ENCODE peak calls at places on chromosomes 6 and 20, in seven cellular contexts. One of them, this sample, is unnamed.

GRCh38 chr6:63565058-63565726 is 7.1 kb upstream of the LOC128125822 start:
- DNase-seq in GM10248: no peak
- DNase-seq in AG04450: no peak
- DNase-seq in GM13977: no peak
- DNase-seq in stomach: no peak
- DNase-seq in epithelial cell of esophagus: peak
- DNase-seq in colonic mucosa: peak
- DNase-seq in this sample: no peak

GRCh38 chr20:23120936-23121765 is 35.0 kb upstream of the CD93 start:
- DNase-seq in colonic mucosa: no peak
- DNase-seq in GM10248: no peak
- DNase-seq in GM13977: no peak
- DNase-seq in AG04450: no peak
- DNase-seq in stomach: no peak
- DNase-seq in epithelial cell of esophagus: no peak
- DNase-seq in this sample: no peak

GRCh38 chr6:165082631-165083030 is 226.8 kb downstream of the C6orf118 start:
- DNase-seq in stomach: no peak
- DNase-seq in GM13977: no peak
- DNase-seq in AG04450: no peak
- DNase-seq in epithelial cell of esophagus: no peak
- DNase-seq in colonic mucosa: no peak
- DNase-seq in GM10248: no peak
- DNase-seq in this sample: no peak

GRCh38 chr6:46015119-46015968 is at the start of gene CLIC5:
- DNase-seq in GM10248: peak
- DNase-seq in GM13977: peak
- DNase-seq in stomach: peak
- DNase-seq in epithelial cell of esophagus: no peak
- DNase-seq in AG04450: no peak
- DNase-seq in colonic mucosa: peak
- DNase-seq in this sample: peak

GRCh38 chr6:16414205-16414604 is 175.8 kb downstream of the GMPR start:
- DNase-seq in epithelial cell of esophagus: no peak
- DNase-seq in AG04450: no peak
- DNase-seq in GM10248: peak
- DNase-seq in GM13977: no peak
- DNase-seq in colonic mucosa: no peak
- DNase-seq in stomach: no peak
- DNase-seq in this sample: peak

GRCh38 chr6:51467231-51467952 is 620.0 kb downstream of the PKHD1 start:
- DNase-seq in epithelial cell of esophagus: peak
- DNase-seq in AG04450: no peak
- DNase-seq in colonic mucosa: no peak
- DNase-seq in GM13977: no peak
- DNase-seq in stomach: no peak
- DNase-seq in GM10248: no peak
- DNase-seq in this sample: no peak

GRCh38 chr6:127199470-127199869 is 67.2 kb upstream of the RNF146 start:
- DNase-seq in colonic mucosa: no peak
- DNase-seq in GM13977: no peak
- DNase-seq in AG04450: no peak
- DNase-seq in epithelial cell of esophagus: no peak
- DNase-seq in GM10248: no peak
- DNase-seq in stomach: no peak
- DNase-seq in this sample: no peak

GRCh38 chr6:53203483-53203882 is 54.8 kb upstream of the GCM1 start:
- DNase-seq in AG04450: no peak
- DNase-seq in epithelial cell of esophagus: no peak
- DNase-seq in stomach: no peak
- DNase-seq in GM10248: no peak
- DNase-seq in colonic mucosa: no peak
- DNase-seq in GM13977: no peak
- DNase-seq in this sample: no peak

GRCh38 chr6:131764350-131764749 is 43.5 kb upstream of the ENPP1 start:
- DNase-seq in epithelial cell of esophagus: peak
- DNase-seq in AG04450: no peak
- DNase-seq in stomach: no peak
- DNase-seq in colonic mucosa: no peak
- DNase-seq in GM13977: no peak
- DNase-seq in GM10248: no peak
- DNase-seq in this sample: no peak

GRCh38 chr20:9903048-9903651 is 64.3 kb upstream of the PAK5 start:
- DNase-seq in AG04450: no peak
- DNase-seq in colonic mucosa: no peak
- DNase-seq in GM13977: no peak
- DNase-seq in stomach: no peak
- DNase-seq in GM10248: no peak
- DNase-seq in epithelial cell of esophagus: peak
- DNase-seq in this sample: peak

GRCh38 chr6:1391692-1392309 is 2.4 kb downstream of the FOXF2 start:
- DNase-seq in GM10248: no peak
- DNase-seq in GM13977: no peak
- DNase-seq in epithelial cell of esophagus: no peak
- DNase-seq in stomach: no peak
- DNase-seq in colonic mucosa: no peak
- DNase-seq in AG04450: no peak
- DNase-seq in this sample: no peak

GRCh38 chr6:130296854-130297253 is 69.0 kb upstream of the TMEM200A start:
- DNase-seq in colonic mucosa: no peak
- DNase-seq in AG04450: no peak
- DNase-seq in epithelial cell of esophagus: peak
- DNase-seq in stomach: no peak
- DNase-seq in GM13977: no peak
- DNase-seq in GM10248: no peak
- DNase-seq in this sample: no peak

GRCh38 chr20:20362774-20363435 is 5.0 kb upstream of the INSM1 start:
- DNase-seq in stomach: no peak
- DNase-seq in epithelial cell of esophagus: no peak
- DNase-seq in AG04450: no peak
- DNase-seq in colonic mucosa: no peak
- DNase-seq in GM13977: peak
- DNase-seq in GM10248: no peak
- DNase-seq in this sample: peak

GRCh38 chr6:4125933-4126864 is 9.2 kb downstream of the ECI2 start:
- DNase-seq in GM13977: no peak
- DNase-seq in AG04450: peak
- DNase-seq in stomach: no peak
- DNase-seq in colonic mucosa: no peak
- DNase-seq in GM10248: no peak
- DNase-seq in epithelial cell of esophagus: peak
- DNase-seq in this sample: peak

GRCh38 chr6:138570716-138571020 is 71.4 kb upstream of the NHSL1 start:
- DNase-seq in epithelial cell of esophagus: no peak
- DNase-seq in GM13977: no peak
- DNase-seq in AG04450: no peak
- DNase-seq in GM10248: no peak
- DNase-seq in stomach: no peak
- DNase-seq in colonic mucosa: no peak
- DNase-seq in this sample: no peak

GRCh38 chr20:52974155-52974554 is 2.0 kb downstream of the TSHZ2 start:
- DNase-seq in GM10248: no peak
- DNase-seq in GM13977: no peak
- DNase-seq in epithelial cell of esophagus: no peak
- DNase-seq in colonic mucosa: no peak
- DNase-seq in AG04450: no peak
- DNase-seq in stomach: no peak
- DNase-seq in this sample: peak

GRCh38 chr20:62211216-62211615 is 8.9 kb downstream of the HRH3 start:
- DNase-seq in stomach: no peak
- DNase-seq in colonic mucosa: no peak
- DNase-seq in AG04450: no peak
- DNase-seq in GM13977: no peak
- DNase-seq in epithelial cell of esophagus: no peak
- DNase-seq in GM10248: no peak
- DNase-seq in this sample: no peak

GRCh38 chr20:62209850-62210495 is 10.1 kb downstream of the HRH3 start:
- DNase-seq in colonic mucosa: no peak
- DNase-seq in GM13977: no peak
- DNase-seq in AG04450: no peak
- DNase-seq in stomach: no peak
- DNase-seq in epithelial cell of esophagus: no peak
- DNase-seq in GM10248: no peak
- DNase-seq in this sample: no peak

GRCh38 chr20:62208061-62208804 is 11.8 kb downstream of the HRH3 start:
- DNase-seq in AG04450: no peak
- DNase-seq in stomach: no peak
- DNase-seq in GM13977: no peak
- DNase-seq in epithelial cell of esophagus: no peak
- DNase-seq in GM10248: no peak
- DNase-seq in colonic mucosa: no peak
- DNase-seq in this sample: no peak

GRCh38 chr20:62210496-62210855 is 9.6 kb downstream of the HRH3 start:
- DNase-seq in colonic mucosa: no peak
- DNase-seq in stomach: no peak
- DNase-seq in epithelial cell of esophagus: no peak
- DNase-seq in AG04450: no peak
- DNase-seq in GM13977: no peak
- DNase-seq in GM10248: no peak
- DNase-seq in this sample: no peak

DNA sequence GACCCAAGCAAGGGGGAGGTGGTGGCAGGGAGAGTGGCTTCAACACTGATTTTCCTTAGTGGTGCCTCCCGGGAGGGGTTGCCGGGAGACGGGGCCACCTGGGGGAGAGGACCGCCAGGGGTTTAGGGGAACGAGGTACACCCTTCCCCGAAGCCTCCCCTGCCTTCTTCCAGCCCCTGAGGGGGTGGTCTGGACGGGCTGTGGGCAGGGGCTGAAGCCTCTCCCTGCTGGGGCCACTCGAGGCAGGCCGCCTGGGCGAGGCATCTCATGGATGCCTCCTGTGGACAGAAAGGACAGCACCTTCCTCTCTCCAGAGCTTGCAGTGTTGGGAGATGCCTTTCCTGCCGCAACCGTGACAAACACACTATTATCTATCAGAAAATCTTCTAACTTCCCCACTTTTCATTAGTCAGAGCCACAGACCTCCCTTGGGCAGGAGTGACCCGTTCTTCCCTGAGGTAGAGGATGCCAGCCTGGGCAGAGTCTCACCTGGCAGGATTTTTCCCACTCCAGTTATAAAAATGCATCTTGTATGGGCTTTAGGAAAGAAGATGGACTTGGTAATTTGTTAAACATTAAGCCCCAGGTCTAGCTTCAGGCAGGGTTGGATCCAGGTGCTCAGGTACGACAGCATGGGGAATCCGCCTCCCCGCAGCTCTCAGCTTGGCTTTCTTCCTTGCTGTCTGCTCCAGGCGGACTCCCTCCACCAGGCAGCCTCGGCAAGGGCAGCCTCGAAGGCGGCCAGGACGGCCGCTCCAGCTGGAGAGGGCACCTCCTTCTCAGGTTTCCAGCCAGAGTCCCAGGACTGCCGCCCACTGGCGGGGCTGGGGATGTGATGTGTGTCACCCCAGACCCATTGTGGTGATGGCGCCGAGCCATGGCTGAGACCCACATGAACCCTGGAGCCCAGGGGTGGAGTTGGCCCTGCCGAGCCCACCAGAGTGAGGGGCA is 11.0 kb downstream of the HRH3 start:
- DNase-seq in colonic mucosa: no peak
- DNase-seq in AG04450: no peak
- DNase-seq in GM10248: no peak
- DNase-seq in GM13977: no peak
- DNase-seq in stomach: peak
- DNase-seq in epithelial cell of esophagus: no peak
- DNase-seq in this sample: no peak
- TF ChIP-seq CTCF in colonic mucosa: no peak
- TF ChIP-seq CTCF in AG04450: no peak
- TF ChIP-seq CTCF in GM10248: peak
- TF ChIP-seq CTCF in GM13977: no peak
- TF ChIP-seq CTCF in stomach: no peak
- TF ChIP-seq CTCF in epithelial cell of esophagus: peak
- TF ChIP-seq CTCF in this sample: no peak

DNA sequence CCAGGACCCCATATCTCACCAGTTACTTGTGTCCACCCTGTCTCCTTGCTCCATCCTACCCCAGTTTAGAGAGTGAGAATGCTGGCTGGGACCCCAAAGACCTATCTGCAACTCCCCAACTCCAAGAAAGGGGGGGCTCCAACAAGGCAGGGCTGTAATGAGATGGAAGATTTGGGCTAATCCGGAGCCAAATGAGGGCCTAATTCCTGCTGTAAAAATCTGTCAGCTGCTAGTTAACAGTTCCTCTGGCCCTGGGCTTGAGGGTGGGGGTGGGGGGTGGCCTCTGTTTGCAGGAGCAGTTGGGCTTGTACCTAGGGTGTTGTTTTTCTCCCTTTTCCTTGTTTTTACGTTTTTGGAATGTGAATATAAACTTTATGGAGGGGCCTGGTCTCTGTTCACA is 70.5 kb downstream of the NCR2 start:
- DNase-seq in GM10248: no peak
- DNase-seq in colonic mucosa: no peak
- DNase-seq in GM13977: no peak
- DNase-seq in AG04450: no peak
- DNase-seq in stomach: no peak
- DNase-seq in epithelial cell of esophagus: no peak
- DNase-seq in this sample: no peak
- TF ChIP-seq CTCF in GM10248: no peak
- TF ChIP-seq CTCF in colonic mucosa: no peak
- TF ChIP-seq CTCF in GM13977: no peak
- TF ChIP-seq CTCF in AG04450: no peak
- TF ChIP-seq CTCF in stomach: no peak
- TF ChIP-seq CTCF in epithelial cell of esophagus: no peak
- TF ChIP-seq CTCF in this sample: no peak

DNA sequence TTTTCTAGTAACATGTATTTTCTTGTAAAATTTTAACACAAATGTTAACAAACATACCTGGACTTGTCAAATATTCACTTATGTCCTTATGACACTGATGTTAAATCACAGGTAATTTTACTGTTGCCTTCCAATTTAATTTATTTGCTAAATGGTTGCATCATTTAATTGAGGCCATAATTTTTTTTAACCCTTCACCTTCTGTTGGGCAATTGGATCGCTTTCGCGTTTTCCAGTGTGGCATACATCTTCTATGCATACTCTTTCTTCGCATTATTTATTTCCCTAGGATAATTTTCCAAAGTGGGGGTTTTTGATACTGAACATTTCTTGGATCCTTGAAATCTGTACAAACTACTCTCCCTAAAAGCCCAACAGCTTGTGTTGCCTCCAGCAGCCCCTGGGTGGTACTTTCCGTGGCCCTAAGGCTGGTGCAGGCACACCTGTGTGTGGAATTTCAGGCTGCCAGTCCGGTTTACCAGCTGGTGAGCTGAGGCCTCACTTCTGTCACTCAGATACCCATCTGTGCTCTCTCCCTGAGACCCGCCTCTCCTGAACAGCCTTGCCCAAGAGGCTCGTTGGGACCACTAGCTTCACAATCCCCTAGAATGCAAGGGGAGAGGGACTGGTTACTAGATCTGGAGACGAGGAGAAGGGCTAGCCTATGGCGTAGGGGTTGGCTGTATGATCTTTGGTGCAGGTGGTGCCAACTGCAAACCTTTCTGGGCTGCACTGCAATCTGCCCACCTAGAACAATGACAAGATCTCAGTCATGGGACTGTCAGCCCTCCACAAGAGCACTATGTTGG is 11.2 kb upstream of the C20orf144 start:
- DNase-seq in stomach: peak
- DNase-seq in GM10248: no peak
- DNase-seq in AG04450: no peak
- DNase-seq in epithelial cell of esophagus: peak
- DNase-seq in colonic mucosa: peak
- DNase-seq in GM13977: no peak
- DNase-seq in this sample: no peak
- TF ChIP-seq CTCF in stomach: no peak
- TF ChIP-seq CTCF in GM10248: no peak
- TF ChIP-seq CTCF in AG04450: no peak
- TF ChIP-seq CTCF in epithelial cell of esophagus: peak
- TF ChIP-seq CTCF in colonic mucosa: no peak
- TF ChIP-seq CTCF in GM13977: no peak
- TF ChIP-seq CTCF in this sample: no peak

GRCh38 chr6:95203153-95203754 is 374.1 kb upstream of the MANEA start:
- DNase-seq in AG04450: peak
- DNase-seq in stomach: no peak
- DNase-seq in GM13977: peak
- DNase-seq in epithelial cell of esophagus: peak
- DNase-seq in colonic mucosa: no peak
- DNase-seq in GM10248: peak
- DNase-seq in this sample: peak
- TF ChIP-seq CTCF in AG04450: peak
- TF ChIP-seq CTCF in stomach: no peak
- TF ChIP-seq CTCF in GM13977: peak
- TF ChIP-seq CTCF in epithelial cell of esophagus: peak
- TF ChIP-seq CTCF in colonic mucosa: peak
- TF ChIP-seq CTCF in GM10248: peak
- TF ChIP-seq CTCF in this sample: peak